ENCODE peak calls at places on chromosomes 7 and 10, in seven cellular contexts. O, T, J, P, N, Y and A are unnamed samples.
A peak's percentile ranks its signal among the peaks of the same experiment; 100 is the strongest.

GRCh38 chr10:17022898-17023297 is 106.7 kb downstream of the CUBN start:
- DNase-seq in O (no peak), T (no peak), J (no peak), P (no peak), N (no peak), Y (no peak), A (no peak)

GRCh38 chr10:125095228-125095627 is 65.1 kb downstream of the CTBP2 start:
- DNase-seq in O (no peak), T (no peak), J (no peak), P (no peak), N (no peak), Y (no peak), A (no peak)

GRCh38 chr10:76461024-76461423 is 1029.6 kb downstream of the LRMDA start:
- DNase-seq in O (no peak), T (no peak), J (no peak), P (no peak), N (no peak), Y (no peak), A (no peak)

GRCh38 chr7:1355568-1356340 is 103.5 kb downstream of the MICALL2 start:
- DNase-seq in O (no peak), T (no peak), J (no peak), P (no peak), N (no peak), Y (no peak), A (no peak)

GRCh38 chr10:117860823-117861222 is 185.9 kb downstream of the RAB11FIP2 start:
- DNase-seq in O (peak; percentile 45), T (peak; percentile 12), J (no peak), P (no peak), N (no peak), Y (peak; percentile 39), A (no peak)

GRCh38 chr10:77842652-77843212 is 83.8 kb downstream of the DLG5 start:
- DNase-seq in O (no peak), T (no peak), J (no peak), P (no peak), N (no peak), Y (no peak), A (no peak)

GRCh38 chr10:63702107-63702506 is 180.9 kb downstream of the REEP3 start:
- DNase-seq in O (no peak), T (no peak), J (no peak), P (peak; percentile 57), N (no peak), Y (no peak), A (no peak)

GRCh38 chr7:18939771-18940576 is 177.5 kb downstream of the TWIST1 start:
- DNase-seq in O (no peak), T (no peak), J (no peak), P (no peak), N (no peak), Y (no peak), A (no peak)

GRCh38 chr10:100670828-100671479 is 74.4 kb upstream of the PAX2 start:
- DNase-seq in O (peak; percentile 43), T (no peak), J (peak; percentile 50), P (no peak), N (no peak), Y (peak; percentile 81), A (peak; percentile 57)

GRCh38 chr7:39527296-39527695 is 38.9 kb upstream of the YAE1 start:
- DNase-seq in O (no peak), T (no peak), J (no peak), P (peak; percentile 29), N (no peak), Y (no peak), A (no peak)

GRCh38 chr7:8436965-8437364 is 3.6 kb downstream of the NXPH1 start:
- DNase-seq in O (peak; percentile 75), T (no peak), J (no peak), P (peak; percentile 70), N (no peak), Y (peak; percentile 22), A (no peak)

GRCh38 chr10:123614888-123615287 is 51.3 kb upstream of the GPR26 start:
- DNase-seq in O (peak; percentile 57), T (peak; percentile 60), J (peak; percentile 16), P (no peak), N (peak; percentile 46), Y (peak; percentile 70), A (no peak)

GRCh38 chr10:129680661-129681344 is 213.8 kb downstream of the MGMT start:
- DNase-seq in O (no peak), T (no peak), J (no peak), P (no peak), N (no peak), Y (no peak), A (no peak)